ENCODE peak calls at places on chromosomes 5 and 9, in seven cellular contexts. One of them, this sample, is unnamed.

GRCh38 chr9:95981741-95982390 is 106.4 kb downstream of the ERCC6L2 start:
- DNase-seq in GM13977: no peak
- DNase-seq in B cell: no peak
- DNase-seq in PC-3: no peak
- DNase-seq in endodermal cell: no peak
- DNase-seq in stimulated activated CD8-positive, alpha-beta memory T cell treated with anti-CD3 and anti-CD28 coated beads, Interleukin-2, amount 100 ng/mL, for 48 hours: no peak
- DNase-seq in activated T-cell treated with anti-CD3 and anti-CD28 coated beads, Interleukin-2, amount 50 U/mL, for 72 hours: no peak
- DNase-seq in this sample: peak

GRCh38 chr5:180589771-180590542 is 1.3 kb downstream of the SCGB3A1 start:
- DNase-seq in GM13977: peak
- DNase-seq in B cell: no peak
- DNase-seq in PC-3: no peak
- DNase-seq in endodermal cell: no peak
- DNase-seq in stimulated activated CD8-positive, alpha-beta memory T cell treated with anti-CD3 and anti-CD28 coated beads, Interleukin-2, amount 100 ng/mL, for 48 hours: no peak
- DNase-seq in activated T-cell treated with anti-CD3 and anti-CD28 coated beads, Interleukin-2, amount 50 U/mL, for 72 hours: no peak
- DNase-seq in this sample: no peak

GRCh38 chr5:56507348-56507930 is 274.3 kb upstream of the ANKRD55 start:
- DNase-seq in GM13977: no peak
- DNase-seq in B cell: no peak
- DNase-seq in PC-3: no peak
- DNase-seq in endodermal cell: no peak
- DNase-seq in stimulated activated CD8-positive, alpha-beta memory T cell treated with anti-CD3 and anti-CD28 coated beads, Interleukin-2, amount 100 ng/mL, for 48 hours: no peak
- DNase-seq in activated T-cell treated with anti-CD3 and anti-CD28 coated beads, Interleukin-2, amount 50 U/mL, for 72 hours: no peak
- DNase-seq in this sample: peak

GRCh38 chr5:10885026-10885425 is 124.0 kb upstream of the DAP start:
- DNase-seq in GM13977: no peak
- DNase-seq in B cell: no peak
- DNase-seq in PC-3: peak
- DNase-seq in endodermal cell: no peak
- DNase-seq in stimulated activated CD8-positive, alpha-beta memory T cell treated with anti-CD3 and anti-CD28 coated beads, Interleukin-2, amount 100 ng/mL, for 48 hours: no peak
- DNase-seq in activated T-cell treated with anti-CD3 and anti-CD28 coated beads, Interleukin-2, amount 50 U/mL, for 72 hours: no peak
- DNase-seq in this sample: no peak

GRCh38 chr9:86925686-86926085 is 21.6 kb downstream of the GAS1 start:
- DNase-seq in GM13977: no peak
- DNase-seq in B cell: no peak
- DNase-seq in PC-3: no peak
- DNase-seq in endodermal cell: no peak
- DNase-seq in stimulated activated CD8-positive, alpha-beta memory T cell treated with anti-CD3 and anti-CD28 coated beads, Interleukin-2, amount 100 ng/mL, for 48 hours: no peak
- DNase-seq in activated T-cell treated with anti-CD3 and anti-CD28 coated beads, Interleukin-2, amount 50 U/mL, for 72 hours: no peak
- DNase-seq in this sample: no peak

GRCh38 chr5:80912479-80912878 is 47.7 kb upstream of the RASGRF2 start:
- DNase-seq in GM13977: no peak
- DNase-seq in B cell: no peak
- DNase-seq in PC-3: peak
- DNase-seq in endodermal cell: no peak
- DNase-seq in stimulated activated CD8-positive, alpha-beta memory T cell treated with anti-CD3 and anti-CD28 coated beads, Interleukin-2, amount 100 ng/mL, for 48 hours: no peak
- DNase-seq in activated T-cell treated with anti-CD3 and anti-CD28 coated beads, Interleukin-2, amount 50 U/mL, for 72 hours: no peak
- DNase-seq in this sample: peak

GRCh38 chr5:77129386-77129785 is 42.3 kb upstream of the ZBED3 start:
- DNase-seq in GM13977: no peak
- DNase-seq in B cell: no peak
- DNase-seq in PC-3: peak
- DNase-seq in endodermal cell: peak
- DNase-seq in stimulated activated CD8-positive, alpha-beta memory T cell treated with anti-CD3 and anti-CD28 coated beads, Interleukin-2, amount 100 ng/mL, for 48 hours: peak
- DNase-seq in activated T-cell treated with anti-CD3 and anti-CD28 coated beads, Interleukin-2, amount 50 U/mL, for 72 hours: peak
- DNase-seq in this sample: peak

GRCh38 chr5:33300209-33300742 is 140.5 kb upstream of the TARS1 start:
- DNase-seq in GM13977: peak
- DNase-seq in B cell: peak
- DNase-seq in PC-3: no peak
- DNase-seq in endodermal cell: no peak
- DNase-seq in stimulated activated CD8-positive, alpha-beta memory T cell treated with anti-CD3 and anti-CD28 coated beads, Interleukin-2, amount 100 ng/mL, for 48 hours: no peak
- DNase-seq in activated T-cell treated with anti-CD3 and anti-CD28 coated beads, Interleukin-2, amount 50 U/mL, for 72 hours: no peak
- DNase-seq in this sample: no peak

GRCh38 chr9:135468866-135469521 is 10.6 kb upstream of the PPP1R26 start:
- DNase-seq in GM13977: no peak
- DNase-seq in B cell: no peak
- DNase-seq in PC-3: peak
- DNase-seq in endodermal cell: no peak
- DNase-seq in stimulated activated CD8-positive, alpha-beta memory T cell treated with anti-CD3 and anti-CD28 coated beads, Interleukin-2, amount 100 ng/mL, for 48 hours: peak
- DNase-seq in activated T-cell treated with anti-CD3 and anti-CD28 coated beads, Interleukin-2, amount 50 U/mL, for 72 hours: peak
- DNase-seq in this sample: no peak

GRCh38 chr5:53825926-53826325 is 265.5 kb downstream of the NDUFS4 start:
- DNase-seq in GM13977: no peak
- DNase-seq in B cell: no peak
- DNase-seq in PC-3: no peak
- DNase-seq in endodermal cell: no peak
- DNase-seq in stimulated activated CD8-positive, alpha-beta memory T cell treated with anti-CD3 and anti-CD28 coated beads, Interleukin-2, amount 100 ng/mL, for 48 hours: no peak
- DNase-seq in activated T-cell treated with anti-CD3 and anti-CD28 coated beads, Interleukin-2, amount 50 U/mL, for 72 hours: no peak
- DNase-seq in this sample: no peak

GRCh38 chr9:20382460-20383071 is 239.7 kb downstream of the MLLT3 start:
- DNase-seq in GM13977: no peak
- DNase-seq in B cell: no peak
- DNase-seq in PC-3: peak
- DNase-seq in endodermal cell: no peak
- DNase-seq in stimulated activated CD8-positive, alpha-beta memory T cell treated with anti-CD3 and anti-CD28 coated beads, Interleukin-2, amount 100 ng/mL, for 48 hours: no peak
- DNase-seq in activated T-cell treated with anti-CD3 and anti-CD28 coated beads, Interleukin-2, amount 50 U/mL, for 72 hours: no peak
- DNase-seq in this sample: peak

GRCh38 chr5:93349613-93350012 is 231.4 kb downstream of the NR2F1-AS1 start:
- DNase-seq in GM13977: no peak
- DNase-seq in B cell: no peak
- DNase-seq in PC-3: peak
- DNase-seq in endodermal cell: no peak
- DNase-seq in stimulated activated CD8-positive, alpha-beta memory T cell treated with anti-CD3 and anti-CD28 coated beads, Interleukin-2, amount 100 ng/mL, for 48 hours: no peak
- DNase-seq in activated T-cell treated with anti-CD3 and anti-CD28 coated beads, Interleukin-2, amount 50 U/mL, for 72 hours: no peak
- DNase-seq in this sample: peak

GRCh38 chr9:81125446-81126092 is 563.8 kb downstream of the TLE1 start:
- DNase-seq in GM13977: no peak
- DNase-seq in B cell: no peak
- DNase-seq in PC-3: peak
- DNase-seq in endodermal cell: no peak
- DNase-seq in stimulated activated CD8-positive, alpha-beta memory T cell treated with anti-CD3 and anti-CD28 coated beads, Interleukin-2, amount 100 ng/mL, for 48 hours: no peak
- DNase-seq in activated T-cell treated with anti-CD3 and anti-CD28 coated beads, Interleukin-2, amount 50 U/mL, for 72 hours: no peak
- DNase-seq in this sample: no peak

GRCh38 chr5:180343846-180344327 is 9.2 kb downstream of the GFPT2 start:
- DNase-seq in GM13977: no peak
- DNase-seq in B cell: peak
- DNase-seq in PC-3: no peak
- DNase-seq in endodermal cell: peak
- DNase-seq in stimulated activated CD8-positive, alpha-beta memory T cell treated with anti-CD3 and anti-CD28 coated beads, Interleukin-2, amount 100 ng/mL, for 48 hours: no peak
- DNase-seq in activated T-cell treated with anti-CD3 and anti-CD28 coated beads, Interleukin-2, amount 50 U/mL, for 72 hours: no peak
- DNase-seq in this sample: no peak

GRCh38 chr5:62886603-62887315 is 308.1 kb downstream of the LRRC70 start:
- DNase-seq in GM13977: no peak
- DNase-seq in B cell: no peak
- DNase-seq in PC-3: no peak
- DNase-seq in endodermal cell: no peak
- DNase-seq in stimulated activated CD8-positive, alpha-beta memory T cell treated with anti-CD3 and anti-CD28 coated beads, Interleukin-2, amount 100 ng/mL, for 48 hours: no peak
- DNase-seq in activated T-cell treated with anti-CD3 and anti-CD28 coated beads, Interleukin-2, amount 50 U/mL, for 72 hours: no peak
- DNase-seq in this sample: no peak

GRCh38 chr9:121122450-121123032 is 47.8 kb downstream of the CNTRL start:
- DNase-seq in GM13977: no peak
- DNase-seq in B cell: no peak
- DNase-seq in PC-3: no peak
- DNase-seq in endodermal cell: no peak
- DNase-seq in stimulated activated CD8-positive, alpha-beta memory T cell treated with anti-CD3 and anti-CD28 coated beads, Interleukin-2, amount 100 ng/mL, for 48 hours: no peak
- DNase-seq in activated T-cell treated with anti-CD3 and anti-CD28 coated beads, Interleukin-2, amount 50 U/mL, for 72 hours: peak
- DNase-seq in this sample: no peak

GRCh38 chr5:102765350-102765749 is 10.2 kb downstream of the PAM start:
- DNase-seq in GM13977: no peak
- DNase-seq in B cell: no peak
- DNase-seq in PC-3: no peak
- DNase-seq in endodermal cell: no peak
- DNase-seq in stimulated activated CD8-positive, alpha-beta memory T cell treated with anti-CD3 and anti-CD28 coated beads, Interleukin-2, amount 100 ng/mL, for 48 hours: no peak
- DNase-seq in activated T-cell treated with anti-CD3 and anti-CD28 coated beads, Interleukin-2, amount 50 U/mL, for 72 hours: no peak
- DNase-seq in this sample: no peak

GRCh38 chr5:133993152-133993548 is 11.6 kb downstream of the VDAC1 start:
- DNase-seq in GM13977: no peak
- DNase-seq in B cell: no peak
- DNase-seq in PC-3: peak
- DNase-seq in endodermal cell: no peak
- DNase-seq in stimulated activated CD8-positive, alpha-beta memory T cell treated with anti-CD3 and anti-CD28 coated beads, Interleukin-2, amount 100 ng/mL, for 48 hours: no peak
- DNase-seq in activated T-cell treated with anti-CD3 and anti-CD28 coated beads, Interleukin-2, amount 50 U/mL, for 72 hours: no peak
- DNase-seq in this sample: peak

GRCh38 chr9:36793277-36793676 is 220.6 kb downstream of the MELK start:
- DNase-seq in GM13977: no peak
- DNase-seq in B cell: no peak
- DNase-seq in PC-3: no peak
- DNase-seq in endodermal cell: peak
- DNase-seq in stimulated activated CD8-positive, alpha-beta memory T cell treated with anti-CD3 and anti-CD28 coated beads, Interleukin-2, amount 100 ng/mL, for 48 hours: no peak
- DNase-seq in activated T-cell treated with anti-CD3 and anti-CD28 coated beads, Interleukin-2, amount 50 U/mL, for 72 hours: no peak
- DNase-seq in this sample: peak

GRCh38 chr5:143204474-143205246 is 198.8 kb downstream of the NR3C1 start:
- DNase-seq in GM13977: no peak
- DNase-seq in B cell: no peak
- DNase-seq in PC-3: no peak
- DNase-seq in endodermal cell: no peak
- DNase-seq in stimulated activated CD8-positive, alpha-beta memory T cell treated with anti-CD3 and anti-CD28 coated beads, Interleukin-2, amount 100 ng/mL, for 48 hours: no peak
- DNase-seq in activated T-cell treated with anti-CD3 and anti-CD28 coated beads, Interleukin-2, amount 50 U/mL, for 72 hours: no peak
- DNase-seq in this sample: no peak

GRCh38 chr5:14193496-14193895 is 50.4 kb downstream of the TRIO start:
- DNase-seq in GM13977: no peak
- DNase-seq in B cell: no peak
- DNase-seq in PC-3: no peak
- DNase-seq in endodermal cell: no peak
- DNase-seq in stimulated activated CD8-positive, alpha-beta memory T cell treated with anti-CD3 and anti-CD28 coated beads, Interleukin-2, amount 100 ng/mL, for 48 hours: no peak
- DNase-seq in activated T-cell treated with anti-CD3 and anti-CD28 coated beads, Interleukin-2, amount 50 U/mL, for 72 hours: no peak
- DNase-seq in this sample: no peak

GRCh38 chr9:72614057-72614456 is 92.6 kb downstream of the TMC1 start:
- DNase-seq in GM13977: no peak
- DNase-seq in B cell: no peak
- DNase-seq in PC-3: no peak
- DNase-seq in endodermal cell: no peak
- DNase-seq in stimulated activated CD8-positive, alpha-beta memory T cell treated with anti-CD3 and anti-CD28 coated beads, Interleukin-2, amount 100 ng/mL, for 48 hours: no peak
- DNase-seq in activated T-cell treated with anti-CD3 and anti-CD28 coated beads, Interleukin-2, amount 50 U/mL, for 72 hours: no peak
- DNase-seq in this sample: peak

GRCh38 chr9:126773004-126773607 is 31.7 kb upstream of the ZBTB43 start:
- DNase-seq in GM13977: no peak
- DNase-seq in B cell: no peak
- DNase-seq in PC-3: peak
- DNase-seq in endodermal cell: peak
- DNase-seq in stimulated activated CD8-positive, alpha-beta memory T cell treated with anti-CD3 and anti-CD28 coated beads, Interleukin-2, amount 100 ng/mL, for 48 hours: no peak
- DNase-seq in activated T-cell treated with anti-CD3 and anti-CD28 coated beads, Interleukin-2, amount 50 U/mL, for 72 hours: peak
- DNase-seq in this sample: peak

GRCh38 chr5:61599370-61600140 is 267.5 kb downstream of the ZSWIM6 start:
- DNase-seq in GM13977: no peak
- DNase-seq in B cell: no peak
- DNase-seq in PC-3: peak
- DNase-seq in endodermal cell: no peak
- DNase-seq in stimulated activated CD8-positive, alpha-beta memory T cell treated with anti-CD3 and anti-CD28 coated beads, Interleukin-2, amount 100 ng/mL, for 48 hours: no peak
- DNase-seq in activated T-cell treated with anti-CD3 and anti-CD28 coated beads, Interleukin-2, amount 50 U/mL, for 72 hours: no peak
- DNase-seq in this sample: peak

GRCh38 chr9:76302947-76303550 is 91.2 kb downstream of the RFK start:
- DNase-seq in GM13977: peak
- DNase-seq in B cell: peak
- DNase-seq in PC-3: peak
- DNase-seq in endodermal cell: no peak
- DNase-seq in stimulated activated CD8-positive, alpha-beta memory T cell treated with anti-CD3 and anti-CD28 coated beads, Interleukin-2, amount 100 ng/mL, for 48 hours: no peak
- DNase-seq in activated T-cell treated with anti-CD3 and anti-CD28 coated beads, Interleukin-2, amount 50 U/mL, for 72 hours: no peak
- DNase-seq in this sample: peak

GRCh38 chr5:40401965-40402364 is 277.8 kb upstream of the PTGER4 start:
- DNase-seq in GM13977: no peak
- DNase-seq in B cell: no peak
- DNase-seq in PC-3: peak
- DNase-seq in endodermal cell: no peak
- DNase-seq in stimulated activated CD8-positive, alpha-beta memory T cell treated with anti-CD3 and anti-CD28 coated beads, Interleukin-2, amount 100 ng/mL, for 48 hours: no peak
- DNase-seq in activated T-cell treated with anti-CD3 and anti-CD28 coated beads, Interleukin-2, amount 50 U/mL, for 72 hours: peak
- DNase-seq in this sample: no peak

GRCh38 chr9:20838218-20838617 is 154.2 kb downstream of the FOCAD start:
- DNase-seq in GM13977: no peak
- DNase-seq in B cell: no peak
- DNase-seq in PC-3: no peak
- DNase-seq in endodermal cell: no peak
- DNase-seq in stimulated activated CD8-positive, alpha-beta memory T cell treated with anti-CD3 and anti-CD28 coated beads, Interleukin-2, amount 100 ng/mL, for 48 hours: no peak
- DNase-seq in activated T-cell treated with anti-CD3 and anti-CD28 coated beads, Interleukin-2, amount 50 U/mL, for 72 hours: no peak
- DNase-seq in this sample: peak

This sample was measured in DMS53.